ENCODE peak calls at places on chromosomes 6 and 20, in ten cellular contexts. M is GM12864, S is astrocyte, C is NB4, J is upper lobe of left lung, O is fibroblast of mammary gland, X is AG10803, T is glutamatergic neuron, U is kidney epithelial cell, Y is mesothelial cell of epicardium. P is an unnamed sample.

GRCh38 chr6:2534406-2535139 is 216.1 kb downstream of the MYLK4 start:
- DNase-seq in M (no peak), S (no peak), C (peak; percentile 89), J (no peak), O (peak; percentile 82), X (no peak), T (no peak), U (no peak), Y (no peak), P (peak; percentile 21)

GRCh38 chr6:54990001-54990400 is 143.4 kb downstream of the FAM83B start:
- DNase-seq in M (no peak), S (no peak), C (no peak), J (no peak), O (no peak), X (no peak), T (no peak), U (no peak), Y (no peak), P (no peak)

GRCh38 chr20:22684763-22685443 is 100.5 kb upstream of the FOXA2 start:
- DNase-seq in M (no peak), S (no peak), C (no peak), J (no peak), O (peak; percentile 6), X (no peak), T (no peak), U (no peak), Y (no peak), P (peak; percentile 47)

GRCh38 chr20:60011512-60012507 is 53.6 kb downstream of the CDH26 start:
- DNase-seq in M (no peak), S (no peak), C (peak; percentile 62), J (no peak), O (no peak), X (no peak), T (no peak), U (no peak), Y (no peak), P (no peak)

GRCh38 chr6:37017606-37018005 is 12.2 kb downstream of the FGD2 start:
- DNase-seq in M (no peak), S (no peak), C (no peak), J (no peak), O (no peak), X (no peak), T (no peak), U (no peak), Y (no peak), P (no peak)

GRCh38 chr6:124487778-124488431 is 474.3 kb upstream of the RNF217 start:
- DNase-seq in M (no peak), S (peak; percentile 90), C (no peak), J (no peak), O (peak; percentile 49), X (no peak), T (no peak), U (peak; percentile 72), Y (no peak), P (no peak)

GRCh38 chr6:33633462-33634158 is 12.5 kb downstream of the ITPR3 start:
- DNase-seq in M (no peak), S (no peak), C (peak; percentile 56), J (peak; percentile 69), O (peak; percentile 56), X (peak; percentile 63), T (peak; percentile 65), U (no peak), Y (no peak), P (peak; percentile 54)

GRCh38 chr20:22160254-22160653 is 424.1 kb downstream of the FOXA2 start:
- DNase-seq in M (no peak), S (no peak), C (no peak), J (no peak), O (no peak), X (no peak), T (no peak), U (no peak), Y (no peak), P (no peak)

GRCh38 chr20:11912013-11912663 is 5.6 kb upstream of the BTBD3 start:
- DNase-seq in M (no peak), S (no peak), C (peak; percentile 44), J (no peak), O (peak; percentile 24), X (no peak), T (peak; percentile 31), U (no peak), Y (no peak), P (peak; percentile 8)
- TF ChIP-seq CTCF in M (no peak), S (peak; percentile 30), C (peak; percentile 56), J (peak; percentile 15), O (peak; percentile 53), X (peak; percentile 48), T (peak; percentile 43), U (peak; percentile 44), Y (peak; percentile 23), P (peak; percentile 41)

GRCh38 chr6:90759662-90760061 is 172.8 kb upstream of the MAP3K7 start:
- DNase-seq in M (no peak), S (no peak), C (no peak), J (no peak), O (no peak), X (no peak), T (no peak), U (no peak), Y (no peak), P (no peak)

GRCh38 chr6:90758741-90759140 is 171.9 kb upstream of the MAP3K7 start:
- DNase-seq in M (no peak), S (no peak), C (no peak), J (no peak), O (no peak), X (no peak), T (no peak), U (no peak), Y (no peak), P (no peak)

GRCh38 chr6:90765895-90766294 is 179.0 kb upstream of the MAP3K7 start:
- DNase-seq in M (no peak), S (no peak), C (no peak), J (no peak), O (no peak), X (no peak), T (no peak), U (no peak), Y (no peak), P (no peak)

GRCh38 chr6:90765491-90765890 is 178.6 kb upstream of the MAP3K7 start:
- DNase-seq in M (no peak), S (no peak), C (no peak), J (no peak), O (no peak), X (no peak), T (no peak), U (no peak), Y (no peak), P (no peak)

GRCh38 chr6:90764001-90764400 is 177.1 kb upstream of the MAP3K7 start:
- DNase-seq in M (no peak), S (no peak), C (no peak), J (no peak), O (no peak), X (no peak), T (no peak), U (no peak), Y (no peak), P (no peak)
- TF ChIP-seq CTCF in M (no peak), S (no peak), C (no peak), J (no peak), O (no peak), X (no peak), T (no peak), U (no peak), Y (no peak), P (no peak)

GRCh38 chr6:28485482-28485881 is 30.1 kb downstream of the GPX6 start:
- DNase-seq in M (no peak), S (no peak), C (peak; percentile 63), J (no peak), O (no peak), X (no peak), T (no peak), U (no peak), Y (no peak), P (no peak)

GRCh38 chr6:28486988-28487742 is 28.4 kb downstream of the GPX6 start:
- DNase-seq in M (no peak), S (no peak), C (no peak), J (no peak), O (no peak), X (no peak), T (no peak), U (no peak), Y (no peak), P (no peak)

GRCh38 chr6:28489366-28490190 is 26.0 kb downstream of the GPX6 start:
- DNase-seq in M (peak; percentile 57), S (peak; percentile 67), C (peak; percentile 95), J (peak; percentile 82), O (peak; percentile 84), X (peak; percentile 67), T (no peak), U (peak; percentile 16), Y (peak; percentile 65), P (peak; percentile 67)

GRCh38 chr6:28488916-28489365 is 26.7 kb downstream of the GPX6 start:
- DNase-seq in M (peak; percentile 38), S (peak; percentile 56), C (peak; percentile 86), J (no peak), O (peak; percentile 85), X (peak; percentile 73), T (no peak), U (no peak), Y (no peak), P (peak; percentile 61)

DNA sequence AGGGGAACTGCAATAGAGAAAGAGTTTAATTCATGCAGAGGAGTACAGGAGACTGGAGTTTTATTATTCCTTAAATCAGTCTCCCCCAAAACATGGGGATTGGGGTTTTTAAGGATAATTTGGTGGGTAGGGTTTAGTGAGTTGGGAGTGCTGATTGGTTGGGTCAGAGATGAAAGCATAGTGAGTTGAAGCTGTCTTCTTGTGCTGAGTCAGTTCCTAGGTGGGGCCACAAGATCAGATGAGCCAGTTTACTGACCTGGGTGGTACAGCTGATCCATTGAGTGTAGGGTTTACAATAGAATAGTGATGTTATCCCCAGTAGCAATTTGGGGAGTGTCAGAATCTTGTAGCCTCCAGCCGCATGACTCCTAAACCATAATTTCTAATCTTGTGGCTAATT is 29.1 kb downstream of the GPX6 start:
- DNase-seq in M (no peak), S (no peak), C (no peak), J (no peak), O (no peak), X (no peak), T (no peak), U (no peak), Y (no peak), P (no peak)
- TF ChIP-seq CTCF in M (no peak), S (no peak), C (no peak), J (no peak), O (no peak), X (no peak), T (no peak), U (no peak), Y (no peak), P (no peak)

GRCh38 chr20:34871966-34872603 is 571 bp downstream of the GGT7 start:
- DNase-seq in M (no peak), S (no peak), C (no peak), J (no peak), O (no peak), X (peak; percentile 7), T (no peak), U (no peak), Y (no peak), P (no peak)

GRCh38 chr20:34874094-34874654 is 1.5 kb upstream of the GGT7 start:
- DNase-seq in M (peak; percentile 47), S (peak; percentile 56), C (peak; percentile 88), J (peak; percentile 85), O (peak; percentile 89), X (peak; percentile 87), T (peak; percentile 77), U (peak; percentile 52), Y (no peak), P (peak; percentile 77)

GRCh38 chr20:34875657-34876160 is 703 bp upstream of the ACSS2 start:
- DNase-seq in M (peak; percentile 29), S (no peak), C (no peak), J (no peak), O (no peak), X (no peak), T (no peak), U (no peak), Y (no peak), P (no peak)

GRCh38 chr20:34872604-34873224 is at the start of gene GGT7:
- DNase-seq in M (peak; percentile 42), S (peak; percentile 36), C (peak; percentile 81), J (peak; percentile 93), O (peak; percentile 56), X (peak; percentile 69), T (peak; percentile 94), U (peak; percentile 21), Y (peak; percentile 73), P (peak; percentile 79)

GRCh38 chr20:34873583-34874093 is 982 bp upstream of the GGT7 start:
- DNase-seq in M (no peak), S (no peak), C (no peak), J (no peak), O (no peak), X (no peak), T (no peak), U (no peak), Y (no peak), P (no peak)
- TF ChIP-seq CTCF in M (no peak), S (no peak), C (no peak), J (no peak), O (no peak), X (no peak), T (no peak), U (no peak), Y (no peak), P (no peak)